ENCODE peak calls at places on chromosomes 12 and 14, in five cellular contexts. F is testis, M is heart left ventricle, O is ovary, R is right lobe of liver. G is an unnamed sample.

GRCh38 chr14:103733651-103734050 is 18.0 kb downstream of the ZFYVE21 start:
- DNase-seq in R (no peak), M (peak; percentile 45), F (no peak), O (no peak), G (no peak)

GRCh38 chr14:22448905-22449611 is 140.0 kb downstream of the DAD1 start:
- DNase-seq in O (no peak), R (no peak), F (no peak), M (no peak), G (no peak)

GRCh38 chr12:77116277-77116676 is 50.9 kb upstream of the E2F7 start:
- DNase-seq in M (no peak), R (no peak), O (no peak), F (no peak), G (no peak)

GRCh38 chr14:91067186-91067585 is 6.7 kb upstream of the RPS6KA5 start:
- DNase-seq in O (no peak), F (no peak), R (no peak), M (no peak), G (no peak)

GRCh38 chr12:50928392-50928791 is 24.0 kb upstream of the HIGD1C start:
- DNase-seq in O (no peak), R (no peak), F (no peak), M (no peak), G (no peak)

GRCh38 chr14:80434574-80435321 is 223.4 kb upstream of the DIO2 start:
- DNase-seq in R (no peak), F (no peak), O (no peak), M (no peak), G (no peak)

GRCh38 chr12:27272375-27273028 is 28.4 kb downstream of the STK38L start:
- DNase-seq in R (no peak), F (no peak), M (no peak), O (no peak), G (no peak)

GRCh38 chr12:88600272-88600671 is 20.0 kb upstream of the KITLG start:
- DNase-seq in M (no peak), R (no peak), O (no peak), F (no peak), G (no peak)

GRCh38 chr12:102735104-102735503 is 181.9 kb downstream of the PAH start:
- DNase-seq in R (no peak), F (no peak), O (no peak), M (no peak), G (no peak)

GRCh38 chr12:118330421-118331018 is 42.2 kb downstream of the TAOK3 start:
- DNase-seq in M (no peak), R (no peak), O (no peak), F (no peak), G (no peak)

GRCh38 chr12:7190268-7191055 is 976 bp downstream of the PEX5 start:
- DNase-seq in O (peak; percentile 66), M (peak; percentile 66), F (peak; percentile 72), R (peak; percentile 47), G (peak; percentile 14)

GRCh38 chr12:55982319-55982936 is 8.6 kb downstream of the RAB5B start:
- DNase-seq in O (no peak), F (peak; percentile 54), R (no peak), M (no peak), G (no peak)

GRCh38 chr14:79018846-79019245 is 848.7 kb downstream of the NRXN3 start:
- DNase-seq in O (no peak), R (no peak), F (no peak), M (no peak), G (no peak)

GRCh38 chr12:2562400-2562799 is 232.4 kb upstream of the FKBP4 start:
- DNase-seq in R (no peak), O (no peak), M (no peak), F (no peak), G (no peak)

GRCh38 chr14:85280074-85280473 is 249.9 kb upstream of the FLRT2 start:
- DNase-seq in O (no peak), M (no peak), F (no peak), R (no peak), G (no peak)
- TF ChIP-seq CTCF in O (no peak), M (no peak), F (no peak), R (no peak), G (no peak)

GRCh38 chr12:92149563-92149962 is 3.9 kb upstream of the BTG1 start:
- DNase-seq in O (no peak), R (no peak), M (no peak), F (no peak), G (no peak)

GRCh38 chr12:92145731-92146496 is at the start of gene BTG1:
- DNase-seq in R (peak; percentile 98), M (peak; percentile 98), O (peak; percentile 99), F (peak; percentile 100), G (peak; percentile 99)

GRCh38 chr12:92146497-92146828 is 817 bp upstream of the BTG1 start:
- DNase-seq in F (no peak), R (no peak), O (no peak), M (no peak), G (no peak)

GRCh38 chr12:92146865-92147264 is 1.2 kb upstream of the BTG1 start:
- DNase-seq in M (no peak), F (no peak), R (no peak), O (no peak), G (no peak)

DNA sequence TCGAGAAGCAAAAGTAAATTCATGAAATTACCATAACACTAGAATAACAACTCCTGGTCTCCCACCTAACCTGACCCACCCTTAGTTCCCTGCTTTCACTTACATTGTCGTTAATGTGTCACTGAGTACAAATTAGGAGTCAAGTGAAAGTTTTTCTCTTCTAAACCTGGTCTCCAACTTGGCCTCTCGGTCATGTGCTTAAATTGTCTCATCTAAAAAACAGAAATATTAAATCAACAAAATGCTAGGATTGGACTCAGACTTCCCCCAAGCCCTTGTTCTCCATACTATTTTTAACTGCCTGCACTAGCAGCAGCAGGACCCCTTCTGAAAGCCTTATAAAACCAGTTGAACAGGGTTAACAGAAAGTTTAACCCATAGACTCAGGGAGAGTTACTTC is 1.8 kb upstream of the BTG1 start:
- DNase-seq in F (no peak), O (no peak), M (no peak), R (no peak), G (no peak)
- H3K27ac ChIP-seq in F (peak overlapping the region; percentile 100), O (no peak overlapping the region), M (peak overlapping the region; percentile 95), R (no peak overlapping the region), G (no peak overlapping the region)

DNA sequence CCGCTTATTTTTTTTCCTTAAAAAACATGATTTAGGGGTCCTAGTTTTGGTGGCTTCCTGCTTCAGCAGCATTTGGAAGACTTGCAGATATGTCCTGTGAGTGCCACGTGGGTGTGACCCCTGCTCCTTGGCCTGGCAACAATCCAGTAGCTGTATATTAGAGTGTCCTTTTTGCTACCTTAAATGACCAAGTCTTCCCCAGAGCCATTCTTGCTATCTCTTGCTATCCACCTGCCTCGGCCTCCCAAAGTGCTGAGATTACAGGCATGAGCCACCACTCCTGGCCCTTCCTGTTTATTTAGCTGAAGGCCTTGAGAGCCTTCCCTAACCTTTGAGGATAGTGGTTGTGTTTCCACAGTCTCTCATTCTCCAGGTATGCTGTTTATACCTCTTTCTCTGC is 17.0 kb downstream of the TPCN1 start:
- DNase-seq in R (no peak), F (no peak), O (no peak), M (no peak), G (no peak)
- H3K36me3 ChIP-seq in R (no peaks in the 10 kb centered on the region), F (no peaks in the 10 kb centered on the region), O (no peaks in the 10 kb centered on the region), M (peaks cover 56% of the 10 kb centered on the region), G (no peaks in the 10 kb centered on the region)

DNA sequence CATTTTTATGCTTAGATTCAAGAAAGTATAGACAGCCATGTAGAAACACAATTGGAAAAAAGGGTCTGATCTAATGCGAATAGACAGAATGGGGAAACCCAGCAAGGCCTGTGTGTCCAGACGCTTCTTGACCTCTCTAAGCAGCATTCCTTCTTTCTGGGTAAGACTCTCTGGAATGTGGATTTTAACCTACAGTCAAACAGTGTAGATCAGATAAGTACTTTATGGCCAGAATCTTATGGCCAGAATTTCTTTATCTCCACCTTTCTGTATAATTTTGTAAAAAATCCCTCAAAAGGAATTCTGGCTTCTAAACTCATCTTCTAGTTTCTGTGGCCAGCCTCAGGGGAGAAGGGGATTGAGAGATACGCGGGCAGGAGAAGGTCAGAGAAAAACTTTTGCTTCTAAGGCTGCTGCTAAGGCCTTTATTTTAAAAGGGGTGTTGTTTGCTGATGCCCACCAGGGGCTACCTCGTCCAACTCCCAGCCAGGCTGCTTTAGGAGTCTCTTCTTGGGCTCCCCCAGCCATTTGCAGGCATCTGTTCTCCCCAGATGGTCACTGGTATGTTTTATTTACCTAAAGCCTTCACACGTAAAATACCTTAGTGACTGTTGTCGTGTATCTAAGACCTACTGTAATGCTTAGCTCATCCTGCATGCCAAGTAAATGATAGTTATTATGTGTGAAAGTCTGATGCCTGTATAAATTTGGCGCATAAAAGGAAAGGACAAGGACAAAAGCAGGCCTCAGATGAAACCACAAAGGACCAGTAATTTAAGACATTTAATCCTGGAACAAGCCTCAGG is 68.4 kb downstream of the ANO6 start:
- DNase-seq in F (no peak), O (no peak), R (no peak), M (no peak), G (peak; percentile 44)
- TF ChIP-seq CTCF in F (no peak), O (no peak), R (no peak), M (no peak), G (peak; percentile 23)

GRCh38 chr12:16603916-16604575 is 1.9 kb downstream of the LMO3 start:
- DNase-seq in F (no peak), R (no peak), O (no peak), M (no peak), G (no peak)

GRCh38 chr12:16603265-16603915 is 2.6 kb downstream of the LMO3 start:
- DNase-seq in O (no peak), M (no peak), F (no peak), R (no peak), G (no peak)

GRCh38 chr12:16599081-16599480 is 6.9 kb downstream of the LMO3 start:
- DNase-seq in R (no peak), M (no peak), F (no peak), O (no peak), G (no peak)

GRCh38 chr12:16602412-16602811 is 3.5 kb downstream of the LMO3 start:
- DNase-seq in M (no peak), F (no peak), R (no peak), O (no peak), G (no peak)

DNA sequence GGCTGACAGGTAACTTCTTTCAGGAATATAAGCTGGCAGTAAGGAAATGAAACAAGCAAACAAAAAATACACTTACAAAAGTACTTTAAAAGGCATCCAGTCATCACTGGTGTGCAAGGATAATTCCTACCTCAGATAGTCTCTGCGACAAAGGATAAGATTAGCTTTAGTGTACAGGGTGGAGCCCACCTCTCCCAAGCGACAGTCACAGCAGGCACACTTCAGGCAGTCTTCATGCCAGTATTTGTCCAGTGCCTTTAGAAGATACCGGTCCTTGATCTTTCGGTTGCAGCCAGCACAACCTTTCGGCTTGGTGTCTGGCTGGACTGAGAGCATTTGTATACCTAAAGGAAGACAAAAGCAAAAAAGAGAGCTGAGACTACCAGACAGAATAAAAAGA is 5.4 kb downstream of the LMO3 start:
- DNase-seq in F (no peak), M (no peak), R (no peak), O (no peak), G (no peak)
- H3K27ac ChIP-seq in F (no peak overlapping the region), M (no peak overlapping the region), R (no peak overlapping the region), O (no peak overlapping the region), G (no peak overlapping the region)